ENCODE peak calls at places on chromosomes 12 and 14, in four cellular contexts. Q, I, Y and B are unnamed samples.

GRCh38 chr12:46455648-46456352 is 83.2 kb upstream of the SLC38A2 start:
- DNase-seq in Y (no peak), Q (no peak), I (peak; percentile 10), B (no peak)

GRCh38 chr12:71158361-71158882 is 623 bp upstream of the TSPAN8 start:
- DNase-seq in Y (no peak), I (no peak), Q (no peak), B (no peak)

GRCh38 chr14:99732436-99733220 is 48.5 kb downstream of the CYP46A1 start:
- DNase-seq in Q (peak; percentile 68), I (no peak), Y (peak; percentile 16), B (no peak)

GRCh38 chr12:53098354-53098981 is 1.0 kb downstream of the IGFBP6 start:
- DNase-seq in I (peak; percentile 74), Y (peak; percentile 37), Q (no peak), B (peak; percentile 39)

GRCh38 chr14:93712079-93712837 is 76.0 kb downstream of the PRIMA1 start:
- DNase-seq in I (no peak), Y (no peak), Q (no peak), B (no peak)

GRCh38 chr14:99907761-99908652 is 114.8 kb downstream of the EML1 start:
- DNase-seq in I (no peak), Y (no peak), Q (no peak), B (no peak)

GRCh38 chr12:6790496-6791150 is 1.3 kb downstream of the CD4 start:
- DNase-seq in Q (no peak), I (no peak), Y (no peak), B (no peak)

GRCh38 chr12:88952543-88952942 is 372.3 kb upstream of the KITLG start:
- DNase-seq in Q (no peak), Y (no peak), I (no peak), B (no peak)

GRCh38 chr14:32370720-32371119 is 41.6 kb downstream of the AKAP6 start:
- DNase-seq in I (no peak), Q (no peak), Y (no peak), B (no peak)

GRCh38 chr12:84969226-84969625 is 56.6 kb upstream of the SLC6A15 start:
- DNase-seq in Y (no peak), Q (no peak), I (no peak), B (no peak)

GRCh38 chr14:95319312-95320075 is at the start of gene CLMN:
- DNase-seq in Q (peak; percentile 78), Y (peak; percentile 44), I (peak; percentile 37), B (peak; percentile 84)

GRCh38 chr12:3214508-3215365 is 137.6 kb downstream of the TSPAN9 start:
- DNase-seq in I (no peak), Q (no peak), Y (no peak), B (no peak)

GRCh38 chr12:13973981-13974380 is 7.4 kb downstream of the GRIN2B start:
- DNase-seq in Q (no peak), Y (no peak), I (no peak), B (no peak)

GRCh38 chr12:83827860-83828259 is 1084.7 kb downstream of the SLC6A15 start:
- DNase-seq in Y (no peak), Q (peak; percentile 1), I (no peak), B (no peak)

GRCh38 chr12:51281202-51281924 is 11.1 kb upstream of the SMAGP start:
- DNase-seq in I (no peak), Y (no peak), Q (no peak), B (no peak)

GRCh38 chr12:37666069-37666781 is 650.3 kb upstream of the ALG10B start:
- DNase-seq in Y (no peak), I (no peak), Q (no peak), B (no peak)

GRCh38 chr12:3604281-3604680 is 113.3 kb downstream of the PRMT8 start:
- DNase-seq in I (no peak), Q (no peak), Y (no peak), B (no peak)

GRCh38 chr12:44227601-44228000 is 391.7 kb downstream of the TMEM117 start:
- DNase-seq in Q (no peak), I (no peak), Y (no peak), B (no peak)

GRCh38 chr12:94676011-94676709 is 25.8 kb upstream of the TMCC3 start:
- DNase-seq in Q (no peak), Y (peak; percentile 19), I (peak; percentile 11), B (peak; percentile 73)

GRCh38 chr14:106562451-106562850 is 1036.1 kb downstream of the TMEM121 start:
- DNase-seq in Q (no peak), Y (no peak), I (no peak), B (no peak)

GRCh38 chr14:70995671-70996070 is 88.4 kb downstream of the PCNX1 start:
- DNase-seq in Q (no peak), Y (no peak), I (no peak), B (no peak)

GRCh38 chr12:132356686-132357622 is 27.6 kb upstream of the GALNT9 start:
- DNase-seq in Y (peak; percentile 30), I (peak; percentile 11), Q (no peak), B (no peak)

GRCh38 chr12:15151141-15152091 is 69.8 kb downstream of the RERG start:
- DNase-seq in Q (no peak), I (no peak), Y (no peak), B (no peak)

GRCh38 chr14:92710001-92710341 is 38.5 kb downstream of the LGMN start:
- DNase-seq in Y (no peak), Q (no peak), I (no peak), B (no peak)

DNA sequence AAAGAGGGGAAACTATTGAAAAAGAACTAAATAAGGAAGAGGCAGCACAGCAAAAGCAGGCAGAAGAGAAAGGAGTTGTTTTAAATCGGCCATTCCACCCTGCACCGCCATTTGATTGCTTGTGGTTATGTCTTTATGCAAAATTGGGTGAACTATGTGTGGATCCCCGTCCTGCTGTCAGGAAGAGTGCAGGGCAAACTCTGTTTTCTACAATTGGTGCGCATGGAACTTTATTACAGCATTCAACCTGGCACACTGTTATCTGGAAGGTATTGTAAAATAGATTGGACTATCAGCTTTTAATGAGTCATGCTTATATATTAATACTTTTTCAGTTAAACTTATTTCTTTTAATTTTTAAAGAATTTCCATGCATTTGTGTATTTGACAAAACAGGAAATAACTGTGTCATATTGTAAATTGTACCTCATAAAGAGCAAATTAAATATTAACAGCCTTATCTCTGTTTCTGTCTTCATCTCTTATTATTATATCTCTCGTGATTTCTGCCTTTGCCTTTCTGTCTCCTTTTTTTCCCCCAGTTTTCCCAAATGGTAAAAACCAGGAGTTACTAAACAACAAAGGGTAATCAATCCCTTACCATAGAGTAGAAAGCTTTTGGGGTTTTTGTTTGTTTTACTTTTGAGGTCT is 86.4 kb downstream of the MON2 start:
- DNase-seq in Q (no peak), Y (no peak), I (no peak), B (no peak)
- TF ChIP-seq CTCF in Q (no peak), Y (no peak), I (no peak), B (no peak)

GRCh38 chr14:73468808-73469386 is 10.6 kb upstream of the NUMB start:
- DNase-seq in Y (no peak), I (no peak), Q (no peak), B (no peak)
- TF ChIP-seq CTCF in Y (no peak), I (no peak), Q (no peak), B (no peak)

DNA sequence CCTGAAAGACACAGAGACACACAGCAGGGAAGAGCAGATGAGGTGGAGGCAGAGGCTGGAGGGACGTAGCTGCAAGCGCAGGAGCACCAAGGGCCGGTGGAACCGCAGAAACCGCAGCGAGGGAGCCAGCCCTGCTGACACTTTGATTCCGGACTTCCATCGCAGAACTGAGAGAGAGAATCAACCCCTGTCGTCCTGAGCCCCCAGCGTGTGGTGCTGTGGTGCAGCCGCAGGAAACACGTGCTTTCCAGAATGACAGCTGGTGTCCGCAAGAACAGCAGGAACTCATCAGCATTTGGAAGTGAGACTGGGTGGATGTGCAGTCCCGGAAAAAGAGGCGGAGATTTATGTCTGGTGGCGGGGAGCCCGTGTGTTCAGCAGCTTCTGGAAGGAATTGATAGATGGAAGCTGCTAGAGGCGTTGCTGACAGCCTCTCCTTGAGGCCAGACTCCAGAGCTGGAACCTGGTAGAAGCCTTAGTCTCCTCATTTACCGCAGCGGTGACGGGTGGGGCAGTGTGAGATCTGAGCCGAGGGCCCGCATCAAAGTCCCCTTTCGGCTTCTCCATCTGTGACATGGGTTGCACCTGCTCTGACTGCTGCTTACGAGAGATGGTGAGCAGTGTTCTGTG is 21.9 kb upstream of the KLC1 start:
- DNase-seq in I (peak; percentile 75), Q (peak; percentile 24), Y (peak; percentile 80), B (peak; percentile 62)
- TF ChIP-seq CTCF in I (peak; percentile 3), Q (no peak), Y (peak; percentile 50), B (peak; percentile 42)

DNA sequence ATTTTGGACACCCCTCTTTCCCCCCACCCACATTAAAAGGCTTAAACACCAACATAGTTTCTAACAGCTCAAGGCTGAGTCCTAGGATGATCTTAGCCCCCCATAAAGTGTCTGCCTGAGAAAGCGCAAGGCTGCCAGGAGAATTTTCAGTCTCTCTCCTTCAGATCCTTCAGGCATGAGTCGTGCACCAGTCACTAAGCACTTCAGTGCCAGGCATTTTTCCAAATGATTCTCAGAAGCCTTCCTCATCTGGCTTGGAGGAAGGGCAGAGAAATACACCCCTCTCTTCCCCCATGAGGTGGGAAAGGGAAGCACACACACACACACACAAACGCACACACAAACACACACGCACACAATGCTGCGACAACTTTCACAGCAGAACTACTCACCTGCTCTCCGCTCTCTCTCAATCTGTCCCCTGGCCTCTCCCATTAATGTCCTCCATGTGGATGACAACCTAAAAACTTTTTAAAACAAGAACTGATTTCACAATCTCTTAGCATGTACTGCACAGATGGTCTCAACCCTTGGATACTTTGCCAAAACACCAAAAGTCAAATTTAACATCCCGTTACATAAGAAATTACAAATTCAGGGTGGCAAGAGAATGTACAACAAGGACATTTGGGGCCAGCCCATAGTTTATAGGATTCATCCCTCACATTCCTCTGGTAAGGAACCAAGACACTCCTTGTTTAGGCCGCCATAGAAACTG is 49.8 kb downstream of the CKAP4 start:
- DNase-seq in Y (no peak), Q (no peak), I (no peak), B (no peak)
- TF ChIP-seq CTCF in Y (no peak), Q (no peak), I (no peak), B (no peak)

DNA sequence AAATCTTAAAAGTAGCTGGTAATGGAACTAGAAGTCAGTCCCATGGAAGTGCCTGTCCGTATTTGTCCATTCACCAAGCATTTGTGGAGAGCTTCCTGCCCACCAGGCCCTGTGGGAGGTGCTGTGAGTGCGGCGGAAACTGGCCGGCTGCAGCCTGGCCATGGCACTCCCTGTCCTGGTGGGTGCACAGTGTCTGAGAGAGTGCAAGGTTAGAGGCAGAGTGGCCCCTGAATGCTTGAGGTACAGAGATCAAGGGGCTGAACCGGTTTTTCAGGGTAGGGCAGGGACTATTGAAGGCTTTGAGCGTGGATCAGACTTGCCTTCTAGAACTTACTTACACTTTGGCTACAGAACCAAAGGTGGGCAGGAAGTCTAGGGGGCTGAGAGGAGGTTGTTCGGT is 92.9 kb downstream of the ESR2 start:
- DNase-seq in Q (no peak), I (no peak), Y (no peak), B (no peak)
- TF ChIP-seq CTCF in Q (no peak), I (no peak), Y (no peak), B (no peak)

GRCh38 chr12:111687255-111687654 is 1.4 kb downstream of the ACAD10 start:
- DNase-seq in I (peak; percentile 25), Q (no peak), Y (no peak), B (peak; percentile 38)
- TF ChIP-seq CTCF in I (peak; percentile 9), Q (no peak), Y (no peak), B (peak; percentile 45)

DNA sequence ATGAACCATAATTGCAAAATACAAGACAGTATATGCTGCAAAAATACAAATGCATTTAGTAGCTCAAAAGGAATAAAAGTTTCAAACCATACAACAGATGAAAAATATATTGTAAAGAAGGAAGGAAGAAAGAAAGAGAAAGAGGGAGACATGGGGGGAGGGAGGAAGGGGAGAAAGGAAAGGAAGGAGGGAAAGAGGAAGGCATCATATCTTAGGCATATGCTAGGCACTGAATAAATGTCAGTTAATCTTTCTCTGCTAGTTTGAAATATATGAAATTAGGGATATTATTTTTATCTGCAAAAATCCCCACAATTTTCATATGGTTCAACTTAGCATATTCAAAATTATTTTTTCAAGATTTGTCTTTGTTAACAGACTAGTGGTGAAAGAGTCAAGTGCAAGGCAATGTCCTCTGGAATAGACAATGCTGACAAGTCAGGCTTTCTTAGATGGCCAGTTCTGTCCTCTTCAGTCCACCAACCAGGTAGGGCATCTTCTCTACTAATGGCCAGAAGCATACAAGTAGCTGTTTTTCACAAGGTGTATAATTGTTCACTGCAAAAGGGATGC is 506.4 kb downstream of the PRKD1 start:
- DNase-seq in I (no peak), Y (no peak), Q (no peak), B (no peak)
- TF ChIP-seq CTCF in I (no peak), Y (no peak), Q (peak; percentile 12), B (no peak)